ENCODE peak calls at places on chromosomes 6 and 20, in six cellular contexts. P is natural killer cell, X is GM23338, Z is uterus, H is fibroblast of the aortic adventitia, M is AG10803. A is an unnamed sample.

GRCh38 chr20:46348972-46349741 is 40.9 kb upstream of the CDH22 start:
- DNase-seq in Z (peak), X (peak), H (peak), P (peak), M (peak), A (peak)

GRCh38 chr6:141829566-141829965 is 303.2 kb upstream of the GJE1 start:
- DNase-seq in M (no peak), P (no peak), X (peak), H (no peak), Z (no peak), A (no peak)

GRCh38 chr6:157219201-157220200 is 103.8 kb downstream of the TMEM242 start:
- DNase-seq in Z (no peak), M (peak), P (no peak), H (peak), X (peak), A (no peak)

GRCh38 chr20:5205348-5206210 is 78.8 kb downstream of the CDS2 start:
- DNase-seq in H (peak), Z (peak), X (peak), P (peak), M (peak), A (peak)

GRCh38 chr6:156600678-156601077 is 176.5 kb upstream of the ARID1B start:
- DNase-seq in X (no peak), Z (no peak), M (no peak), H (no peak), P (no peak), A (no peak)

GRCh38 chr6:25852756-25853155 is 20.9 kb upstream of the SLC17A1 start:
- DNase-seq in X (no peak), M (no peak), P (no peak), Z (no peak), H (no peak), A (no peak)

GRCh38 chr6:166760288-166760687 is 133.2 kb upstream of the RPS6KA2 start:
- DNase-seq in X (no peak), Z (no peak), M (no peak), H (no peak), P (no peak), A (no peak)

GRCh38 chr6:22519237-22519636 is 50.1 kb upstream of the HDGFL1 start:
- DNase-seq in H (no peak), Z (no peak), M (no peak), P (no peak), X (peak), A (no peak)

GRCh38 chr6:167855825-167856425 is 29.2 kb downstream of the AFDN start:
- DNase-seq in P (no peak), Z (no peak), X (no peak), H (peak), M (peak), A (no peak)

GRCh38 chr6:28424163-28424562 is 19.1 kb downstream of the ZSCAN23 start:
- DNase-seq in M (no peak), Z (no peak), X (no peak), P (no peak), H (no peak), A (no peak)

GRCh38 chr6:121817141-121817540 is 381.7 kb downstream of the GJA1 start:
- DNase-seq in X (no peak), Z (no peak), M (peak), H (peak), P (no peak), A (no peak)

GRCh38 chr6:137102851-137103492 is 58.2 kb upstream of the IL20RA start:
- DNase-seq in P (no peak), M (no peak), Z (no peak), X (no peak), H (no peak), A (peak)

GRCh38 chr6:7389451-7390217 is at the start of the genes CAGE1 and RIOK1:
- DNase-seq in H (peak), M (peak), P (peak), X (peak), Z (peak), A (peak)
- TF ChIP-seq CTCF in H (peak), M (peak), P (no peak), X (peak), Z (no peak), A (no peak)

GRCh38 chr6:148169701-148170100 is 172.9 kb upstream of the SASH1 start:
- DNase-seq in H (no peak), X (no peak), Z (no peak), M (no peak), P (no peak), A (no peak)

GRCh38 chr6:148166339-148166949 is 176.2 kb upstream of the SASH1 start:
- DNase-seq in Z (no peak), X (peak), H (peak), M (peak), P (no peak), A (peak)

GRCh38 chr6:148170286-148170685 is 172.4 kb upstream of the SASH1 start:
- DNase-seq in Z (no peak), H (no peak), M (no peak), P (no peak), X (no peak), A (no peak)

GRCh38 chr6:148168856-148169255 is 173.8 kb upstream of the SASH1 start:
- DNase-seq in H (no peak), Z (no peak), X (no peak), M (no peak), P (no peak), A (no peak)

GRCh38 chr6:148164645-148165044 is 178.0 kb upstream of the SASH1 start:
- DNase-seq in H (no peak), Z (no peak), M (no peak), P (no peak), X (no peak), A (no peak)
- TF ChIP-seq CTCF in H (no peak), Z (no peak), M (no peak), P (no peak), X (no peak), A (no peak)

GRCh38 chr20:45320948-45321595 is 13.0 kb upstream of the MATN4 start:
- DNase-seq in X (no peak), M (no peak), P (no peak), Z (no peak), H (no peak), A (peak)

GRCh38 chr20:45325367-45325766 is 17.3 kb upstream of the MATN4 start:
- DNase-seq in X (no peak), M (no peak), H (no peak), P (no peak), Z (no peak), A (no peak)

GRCh38 chr20:45323731-45324130 is 15.6 kb upstream of the MATN4 start:
- DNase-seq in M (no peak), Z (no peak), H (no peak), X (no peak), P (no peak), A (no peak)

GRCh38 chr20:45318948-45319347 is 10.8 kb upstream of the MATN4 start:
- DNase-seq in X (no peak), M (no peak), Z (no peak), P (no peak), H (no peak), A (no peak)

DNA sequence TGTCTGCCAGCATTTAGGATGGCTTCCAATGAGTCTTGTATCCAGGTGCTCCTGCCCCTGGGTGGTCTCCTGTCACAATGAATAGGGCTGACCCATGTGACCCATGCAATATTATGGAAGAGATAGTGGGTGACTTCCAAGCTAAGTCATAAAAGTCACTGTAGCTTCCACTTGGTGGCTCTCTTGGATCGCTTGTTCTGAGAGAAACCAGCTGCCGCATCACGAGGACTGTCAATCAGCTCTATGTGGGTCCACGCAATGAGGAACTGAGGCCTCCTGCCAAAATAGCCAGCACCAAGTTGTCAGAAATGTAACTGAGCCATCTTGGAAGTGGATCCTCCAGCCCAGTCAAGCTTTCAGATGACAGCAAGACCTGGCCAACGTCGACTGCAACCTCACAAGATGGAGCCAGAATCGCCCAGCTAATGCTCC is 14.9 kb upstream of the MATN4 start:
- DNase-seq in M (peak), Z (no peak), P (no peak), H (peak), X (no peak), A (peak)
- TF ChIP-seq CTCF in M (peak), Z (no peak), P (no peak), H (no peak), X (peak), A (peak)

DNA sequence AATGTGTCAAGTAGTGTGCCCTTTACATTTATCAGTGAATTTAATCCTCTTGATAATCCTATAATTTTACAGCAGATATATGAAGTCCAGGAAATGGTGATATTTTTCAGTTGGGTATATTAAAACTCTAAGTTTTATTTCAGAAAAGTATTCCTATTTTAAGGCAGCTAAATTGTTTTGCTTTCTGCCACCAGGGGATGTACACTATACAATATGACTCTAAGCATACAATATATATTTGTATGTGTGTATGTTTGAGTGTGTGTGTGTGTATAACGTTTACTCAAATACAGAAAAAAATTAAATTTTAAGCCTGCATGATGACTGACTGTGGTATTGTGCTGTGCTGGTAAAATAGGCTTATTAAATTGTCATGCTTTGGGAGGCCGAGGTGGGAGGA is 102.0 kb upstream of the RUNX2 start:
- DNase-seq in H (no peak), M (no peak), X (no peak), Z (no peak), P (no peak), A (no peak)
- TF ChIP-seq CTCF in H (peak), M (no peak), X (peak), Z (no peak), P (no peak), A (no peak)

DNA sequence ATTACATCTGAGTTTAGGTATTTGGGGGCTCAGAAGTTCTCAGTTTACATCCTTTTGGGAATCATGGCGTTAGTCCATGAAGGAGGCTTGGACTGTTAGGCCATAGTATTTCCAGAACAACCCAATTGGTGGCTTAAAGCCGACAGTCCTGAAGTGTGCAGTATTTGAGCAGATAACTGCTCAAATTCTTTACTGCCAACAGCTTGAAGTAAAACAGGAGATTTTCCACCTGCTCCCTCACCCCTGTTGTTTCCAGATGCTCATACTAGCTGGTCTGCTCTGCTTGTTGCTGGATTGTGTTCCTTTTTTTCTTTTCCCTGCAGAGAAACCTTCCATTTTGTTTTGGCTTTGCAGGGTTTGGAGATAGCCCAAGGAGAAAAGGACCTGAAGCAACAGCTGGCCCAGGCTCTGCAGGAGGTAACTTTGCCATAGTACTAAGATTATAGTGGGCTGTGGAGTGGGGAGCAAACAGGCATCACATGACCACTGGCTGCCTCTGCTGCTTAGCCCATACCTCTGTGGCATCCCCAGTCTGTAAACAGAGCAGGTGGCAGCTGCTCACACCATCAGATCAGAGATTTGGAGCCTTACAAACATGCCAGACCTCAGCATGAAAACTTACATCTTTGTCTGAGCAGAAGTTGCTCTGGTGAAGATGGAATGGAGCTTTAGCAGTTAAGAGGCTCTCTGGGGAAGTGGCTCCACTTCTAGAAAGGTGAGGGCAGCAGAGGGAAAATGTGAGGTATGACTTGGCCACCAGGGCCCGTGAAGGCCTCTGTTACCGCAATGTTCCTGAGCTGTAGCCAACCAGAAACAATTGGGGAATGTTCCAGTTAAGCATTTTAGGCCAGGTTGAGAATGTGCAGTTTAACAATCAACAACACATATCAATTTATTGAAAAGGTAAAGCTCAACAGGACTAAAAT is 17.6 kb downstream of the RNF8 start:
- DNase-seq in P (no peak), H (no peak), X (no peak), Z (no peak), M (no peak), A (no peak)
- TF ChIP-seq CTCF in P (no peak), H (no peak), X (no peak), Z (no peak), M (no peak), A (no peak)

GRCh38 chr6:44064089-44064947 is 62.9 kb downstream of the MRPL14 start:
- DNase-seq in P (no peak), M (peak), Z (peak), X (no peak), H (peak), A (peak)

GRCh38 chr6:44063561-44064059 is 63.6 kb downstream of the MRPL14 start:
- DNase-seq in P (no peak), M (no peak), X (no peak), Z (no peak), H (no peak), A (no peak)

GRCh38 chr6:44061375-44062104 is 65.7 kb downstream of the MRPL14 start:
- DNase-seq in P (no peak), M (peak), Z (no peak), X (no peak), H (peak), A (no peak)

GRCh38 chr6:44062105-44062770 is 65.0 kb downstream of the MRPL14 start:
- DNase-seq in Z (no peak), H (no peak), X (no peak), P (no peak), M (no peak), A (no peak)

GRCh38 chr6:44062771-44063560 is 64.3 kb downstream of the MRPL14 start:
- DNase-seq in X (peak), H (no peak), P (no peak), Z (no peak), M (no peak), A (peak)
- TF ChIP-seq CTCF in X (peak), H (peak), P (no peak), Z (no peak), M (peak), A (peak)

GRCh38 chr6:112618796-112619195 is 271.7 kb downstream of the RFPL4B start:
- DNase-seq in H (no peak), X (peak), Z (no peak), P (no peak), M (peak), A (no peak)
- TF ChIP-seq CTCF in H (no peak), X (peak), Z (no peak), P (no peak), M (peak), A (no peak)

A was measured in GM12865.